ENCODE peak calls at places on chromosomes 5 and 9, in eight cellular contexts. J is sigmoid colon, M is body of pancreas, D is ovary, W is endothelial cell of umbilical vein, F is IMR-90, X is Peyer's patch, C is A549. B is an unnamed sample.
A peak's percentile ranks its signal among the peaks of the same experiment; 100 is the strongest.

GRCh38 chr5:142627371-142628217 is 58.3 kb downstream of the FGF1 start:
- DNase-seq in J (no peak), M (no peak), D (no peak), W (no peak), F (peak; percentile 35), X (no peak), C (no peak), B (no peak)

GRCh38 chr5:134138416-134139376 is 24.2 kb downstream of the TCF7 start:
- DNase-seq in J (peak; percentile 57), M (peak; percentile 1), D (peak; percentile 28), W (no peak), F (peak; percentile 69), X (no peak), C (no peak), B (peak; percentile 22)

GRCh38 chr5:34563951-34564705 is 92.0 kb upstream of the RAI14 start:
- DNase-seq in J (no peak), M (peak; percentile 27), D (peak; percentile 62), W (no peak), F (peak; percentile 75), X (no peak), C (no peak), B (peak; percentile 49)

GRCh38 chr9:121821326-121821725 is 169.9 kb downstream of the DAB2IP start:
- DNase-seq in J (no peak), M (no peak), D (no peak), W (no peak), F (no peak), X (peak; percentile 21), C (no peak), B (no peak)

GRCh38 chr5:64165500-64166200 is at the start of gene RNF180:
- DNase-seq in J (peak; percentile 69), M (peak; percentile 69), D (peak; percentile 82), W (peak; percentile 39), F (no peak), X (peak; percentile 52), C (peak; percentile 21), B (peak; percentile 59)

GRCh38 chr9:118230319-118230718 is 526.1 kb downstream of the TLR4 start:
- DNase-seq in J (no peak), M (no peak), D (no peak), W (no peak), F (no peak), X (no peak), C (no peak), B (no peak)

GRCh38 chr9:89576404-89576824 is 28.4 kb upstream of the GADD45G start:
- DNase-seq in J (no peak), M (no peak), D (no peak), W (peak; percentile 48), F (peak; percentile 50), X (no peak), C (peak; percentile 38), B (no peak)

GRCh38 chr9:104745852-104746251 is 1.6 kb upstream of the NIPSNAP3A start:
- DNase-seq in J (no peak), M (no peak), D (no peak), W (no peak), F (no peak), X (no peak), C (no peak), B (no peak)

GRCh38 chr9:134936762-134937555 is 19.2 kb upstream of the FCN1 start:
- DNase-seq in J (no peak), M (peak; percentile 42), D (no peak), W (no peak), F (no peak), X (no peak), C (no peak), B (no peak)

GRCh38 chr5:179288809-179289185 is 56.5 kb downstream of the ADAMTS2 start:
- DNase-seq in J (peak; percentile 54), M (no peak), D (peak; percentile 29), W (no peak), F (no peak), X (no peak), C (no peak), B (no peak)

DNA sequence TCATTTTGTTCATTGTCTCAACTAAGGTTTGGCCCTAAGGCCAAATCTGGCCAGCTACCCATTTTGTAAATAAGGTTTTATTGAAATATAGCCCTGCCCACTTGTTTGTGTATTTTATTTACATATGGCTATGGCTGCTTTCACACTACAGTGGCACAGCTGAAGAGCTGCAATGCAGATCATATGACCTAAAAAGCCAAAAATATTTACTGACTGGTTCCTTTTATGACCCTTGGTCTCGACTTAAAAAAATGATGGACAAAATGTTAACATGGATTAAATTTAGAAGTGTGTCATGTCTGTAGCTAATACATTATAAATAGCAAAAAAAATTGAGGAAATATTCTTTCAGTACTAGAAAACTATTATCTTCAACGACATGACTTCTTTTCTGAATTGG is 22.0 kb downstream of the FAM240B start:
- DNase-seq in J (no peak), M (no peak), D (no peak), W (no peak), F (no peak), X (no peak), C (no peak), B (no peak)
- TF ChIP-seq POLR2A in J (no peak), M (no peak), D (no peak), W (no peak), F (no peak), X (no peak), C (no peak), B (no peak)

GRCh38 chr5:138725153-138725884 is 27.9 kb upstream of the CTNNA1 start:
- DNase-seq in J (peak; percentile 89), M (peak; percentile 37), D (no peak), W (peak; percentile 42), F (peak; percentile 48), X (no peak), C (peak; percentile 29), B (peak; percentile 71)
- TF ChIP-seq CTCF in J (no peak), M (no peak), D (no peak), W (no peak), F (peak; percentile 32), X (no peak), C (no peak), B (no peak)

GRCh38 chr5:9015250-9015936 is 530.5 kb downstream of the SEMA5A start:
- DNase-seq in J (no peak), M (no peak), D (no peak), W (no peak), F (peak; percentile 44), X (no peak), C (no peak), B (no peak)

GRCh38 chr5:9013147-9013546 is 532.7 kb downstream of the SEMA5A start:
- DNase-seq in J (no peak), M (no peak), D (no peak), W (no peak), F (no peak), X (no peak), C (no peak), B (no peak)

GRCh38 chr5:9015937-9016270 is 530.0 kb downstream of the SEMA5A start:
- DNase-seq in J (no peak), M (no peak), D (no peak), W (no peak), F (no peak), X (no peak), C (no peak), B (no peak)

GRCh38 chr5:9009931-9010652 is 535.8 kb downstream of the SEMA5A start:
- DNase-seq in J (no peak), M (no peak), D (no peak), W (no peak), F (peak; percentile 18), X (no peak), C (no peak), B (no peak)
- H3K9me3 ChIP-seq in J (no peaks in the 10 kb centered on the region), M (no peaks in the 10 kb centered on the region), D (no peaks in the 10 kb centered on the region), W (no peaks in the 10 kb centered on the region), F (no peaks in the 10 kb centered on the region), X (no peaks in the 10 kb centered on the region), C (no peaks in the 10 kb centered on the region), B (no peaks in the 10 kb centered on the region)

GRCh38 chr5:135600141-135600570 is 21.4 kb upstream of the CXCL14 start:
- DNase-seq in J (no peak), M (no peak), D (no peak), W (no peak), F (no peak), X (no peak), C (no peak), B (no peak)

GRCh38 chr5:135600971-135601381 is 22.2 kb upstream of the CXCL14 start:
- DNase-seq in J (no peak), M (no peak), D (no peak), W (no peak), F (no peak), X (no peak), C (no peak), B (no peak)

GRCh38 chr5:135598691-135599395 is 20.1 kb upstream of the CXCL14 start:
- DNase-seq in J (no peak), M (no peak), D (no peak), W (no peak), F (no peak), X (no peak), C (no peak), B (no peak)

GRCh38 chr5:135601466-135601865 is 22.7 kb upstream of the CXCL14 start:
- DNase-seq in J (no peak), M (no peak), D (no peak), W (no peak), F (no peak), X (no peak), C (no peak), B (no peak)

DNA sequence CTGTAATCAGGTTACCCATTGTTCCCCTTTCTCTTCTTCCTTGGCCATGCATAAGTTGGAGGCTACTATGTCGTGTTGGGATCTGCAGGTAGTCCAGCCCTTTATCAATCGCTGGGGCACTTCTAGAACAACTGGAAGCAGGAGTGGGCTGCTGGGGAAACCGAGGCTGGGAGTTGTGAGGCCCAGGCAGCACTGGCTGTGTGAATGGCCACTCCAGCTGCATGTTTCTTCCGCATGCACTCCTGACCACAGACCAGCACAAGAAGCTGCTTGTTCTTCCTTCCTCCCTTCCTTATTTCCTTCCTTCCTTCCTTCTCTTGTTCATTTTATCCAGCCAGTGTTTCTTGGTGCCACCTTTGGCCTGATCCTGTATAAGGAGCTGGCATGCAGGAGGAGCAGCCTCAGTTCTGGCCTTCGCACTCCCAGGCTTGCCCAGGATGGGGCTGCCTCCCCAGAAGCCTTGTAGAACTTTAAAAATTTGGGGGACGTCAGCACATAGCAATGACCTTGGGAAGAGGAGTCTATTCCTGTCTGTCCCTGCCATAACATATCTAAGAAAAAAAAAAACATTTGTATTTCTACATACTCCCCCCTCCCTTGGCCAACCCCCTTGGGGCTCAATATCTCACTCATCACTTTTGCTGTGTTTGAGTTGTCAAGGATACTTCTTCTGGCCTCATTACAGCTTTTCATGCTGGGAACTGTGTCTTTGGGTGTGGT is 20.8 kb upstream of the CXCL14 start:
- DNase-seq in J (no peak), M (no peak), D (no peak), W (no peak), F (no peak), X (no peak), C (no peak), B (no peak)
- TF ChIP-seq POLR2A in J (no peak), M (no peak), D (no peak), W (no peak), F (no peak), X (no peak), C (no peak), B (no peak)

B was measured in stomach.